ENCODE peak calls at places on chromosome 18, in seven cellular contexts. J, Q, G, A, R, D and T are unnamed samples. For H3K79me1, the result is how much of the 10 kb centered on the place peaks cover.

GRCh38 chr18:35073186-35074105 is 32.2 kb downstream of the MAPRE2 start:
- DNase-seq in J (no peak), Q (peak), G (no peak), A (peak), R (no peak), D (no peak), T (peak)

GRCh38 chr18:45169610-45170009 is 445.7 kb upstream of the SLC14A2 start:
- DNase-seq in J (no peak), Q (peak), G (no peak), A (peak), R (no peak), D (no peak), T (peak)

GRCh38 chr18:24015897-24016631 is 1.5 kb downstream of the TTC39C start:
- DNase-seq in J (peak), Q (no peak), G (no peak), A (no peak), R (no peak), D (no peak), T (no peak)

GRCh38 chr18:37631422-37631821 is 65.8 kb upstream of the CELF4 start:
- DNase-seq in J (no peak), Q (no peak), G (no peak), A (no peak), R (no peak), D (no peak), T (no peak)

GRCh38 chr18:63158676-63159291 is 160.8 kb downstream of the BCL2 start:
- DNase-seq in J (no peak), Q (no peak), G (no peak), A (no peak), R (no peak), D (no peak), T (no peak)

GRCh38 chr18:5588529-5588928 is 44.7 kb upstream of the EPB41L3 start:
- DNase-seq in J (no peak), Q (no peak), G (no peak), A (no peak), R (no peak), D (no peak), T (no peak)

GRCh38 chr18:29383311-29384273 is 1206.7 kb upstream of the CDH2 start:
- DNase-seq in J (no peak), Q (peak), G (no peak), A (peak), R (no peak), D (no peak), T (no peak)

GRCh38 chr18:24595556-24595955 is 135.1 kb downstream of the HRH4 start:
- DNase-seq in J (no peak), Q (no peak), G (no peak), A (no peak), R (no peak), D (no peak), T (no peak)

GRCh38 chr18:46246101-46246500 is 141.9 kb downstream of the HAUS1 start:
- DNase-seq in J (peak), Q (no peak), G (no peak), A (no peak), R (no peak), D (no peak), T (no peak)

GRCh38 chr18:49399003-49399402 is 61.4 kb downstream of the DYM start:
- DNase-seq in J (no peak), Q (peak), G (no peak), A (peak), R (no peak), D (no peak), T (peak)

GRCh38 chr18:21672868-21673267 is 31.7 kb downstream of the ABHD3 start:
- DNase-seq in J (no peak), Q (peak), G (no peak), A (no peak), R (no peak), D (no peak), T (peak)

GRCh38 chr18:24704921-24705620 is 244.6 kb downstream of the HRH4 start:
- DNase-seq in J (no peak), Q (peak), G (no peak), A (peak), R (no peak), D (no peak), T (no peak)

GRCh38 chr18:31592520-31593157 is 962 bp downstream of the TTR start:
- DNase-seq in J (no peak), Q (no peak), G (no peak), A (no peak), R (no peak), D (no peak), T (no peak)

GRCh38 chr18:36769611-36770314 is 59.0 kb downstream of the TPGS2 start:
- DNase-seq in J (peak), Q (no peak), G (peak), A (no peak), R (peak), D (no peak), T (peak)

GRCh38 chr18:33839452-33840225 is 261.6 kb downstream of the ASXL3 start:
- DNase-seq in J (peak), Q (peak), G (peak), A (peak), R (no peak), D (no peak), T (no peak)

GRCh38 chr18:980586-980985 is 75.9 kb downstream of the ADCYAP1 start:
- DNase-seq in J (no peak), Q (no peak), G (no peak), A (no peak), R (no peak), D (no peak), T (no peak)

GRCh38 chr18:63438181-63438580 is 15.9 kb upstream of the VPS4B start:
- DNase-seq in J (no peak), Q (no peak), G (no peak), A (no peak), R (no peak), D (no peak), T (no peak)

GRCh38 chr18:10241571-10241970 is 212.9 kb upstream of the APCDD1 start:
- DNase-seq in J (no peak), Q (no peak), G (no peak), A (no peak), R (no peak), D (no peak), T (no peak)
- H2BK120ac ChIP-seq in J (no peak), Q (no peak), G (no peak), A (no peak), R (no peak), D (no peak), T (no peak)

GRCh38 chr18:3111523-3112240 is 98.7 kb upstream of the LPIN2 start:
- DNase-seq in J (no peak), Q (no peak), G (no peak), A (no peak), R (no peak), D (no peak), T (peak)

GRCh38 chr18:3115430-3116025 is 102.6 kb upstream of the LPIN2 start:
- DNase-seq in J (peak), Q (no peak), G (no peak), A (no peak), R (no peak), D (no peak), T (no peak)

GRCh38 chr18:3114026-3114425 is 101.1 kb upstream of the LPIN2 start:
- DNase-seq in J (no peak), Q (no peak), G (no peak), A (no peak), R (no peak), D (no peak), T (no peak)

GRCh38 chr18:3117493-3118192 is 102.1 kb downstream of the MYOM1 start:
- DNase-seq in J (no peak), Q (no peak), G (no peak), A (no peak), R (no peak), D (no peak), T (peak)

DNA sequence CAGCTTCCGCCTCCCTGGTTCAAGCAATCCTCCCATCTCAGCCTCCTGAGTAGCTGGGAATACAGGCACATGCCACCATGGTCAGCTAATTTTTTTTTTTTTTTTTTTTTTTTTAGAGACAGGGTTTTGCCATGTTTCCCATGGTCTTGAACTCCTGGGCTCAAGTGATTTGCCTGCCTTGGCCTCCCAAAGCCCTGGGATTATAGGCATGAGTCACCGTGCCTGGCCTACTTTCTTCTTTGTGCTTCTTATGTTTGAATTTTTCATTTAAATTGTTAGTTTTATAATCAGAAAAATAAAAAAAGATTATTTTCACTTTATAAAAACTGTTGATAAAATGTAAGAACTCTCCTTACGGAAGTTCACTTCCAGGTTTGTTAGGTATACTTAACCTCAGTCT is 101.5 kb upstream of the LPIN2 start:
- DNase-seq in J (no peak), Q (no peak), G (no peak), A (no peak), R (no peak), D (no peak), T (no peak)
- H3K79me1 ChIP-seq in J (under half), Q (under half), G (under half), A (under half), R (under half), D (under half), T (under half)

GRCh38 chr18:76988827-76989646 is 143.5 kb downstream of the MBP start:
- DNase-seq in J (no peak), Q (no peak), G (no peak), A (no peak), R (no peak), D (no peak), T (no peak)
- H3K27ac ChIP-seq in J (no peak), Q (no peak), G (no peak), A (no peak), R (no peak), D (no peak), T (no peak)

GRCh38 chr18:3069671-3070433 is 56.9 kb upstream of the LPIN2 start:
- DNase-seq in J (no peak), Q (no peak), G (no peak), A (no peak), R (no peak), D (no peak), T (no peak)
- H2BK120ac ChIP-seq in J (no peak), Q (no peak), G (no peak), A (no peak), R (no peak), D (no peak), T (no peak)

GRCh38 chr18:60676807-60677206 is 304.2 kb upstream of the MC4R start:
- DNase-seq in J (peak), Q (no peak), G (no peak), A (no peak), R (peak), D (no peak), T (peak)
- H3K79me1 ChIP-seq in J (under half), Q (under half), G (under half), A (under half), R (under half), D (under half), T (under half)

DNA sequence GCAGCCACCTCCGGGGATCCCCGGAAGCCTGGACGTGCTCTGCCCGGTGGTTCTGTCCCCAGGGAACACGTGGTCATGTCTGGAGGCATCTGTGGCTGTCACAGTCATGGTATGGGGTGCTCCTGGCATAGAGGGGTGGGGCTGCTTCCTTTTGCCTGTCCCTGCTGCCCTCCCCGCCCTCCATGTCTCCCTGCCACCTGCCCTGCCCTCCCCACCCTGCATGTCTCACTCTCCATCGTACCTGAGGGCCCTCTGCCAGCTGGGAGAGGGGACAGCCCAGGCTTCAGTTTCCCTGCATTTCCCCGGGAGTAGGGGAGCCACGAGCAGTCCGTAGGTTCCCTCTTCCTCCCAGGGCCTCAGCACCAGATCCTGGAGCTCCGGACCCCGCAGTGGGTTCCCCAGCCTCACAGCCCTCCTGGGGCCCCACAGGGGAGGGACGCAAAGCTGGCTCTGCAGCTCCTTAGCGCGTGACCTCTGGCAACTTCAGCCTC is 90.0 kb upstream of the CTDP1 start:
- DNase-seq in J (no peak), Q (no peak), G (no peak), A (no peak), R (no peak), D (no peak), T (no peak)
- H3K27ac ChIP-seq in J (no peak), Q (no peak), G (no peak), A (no peak), R (no peak), D (no peak), T (no peak)

DNA sequence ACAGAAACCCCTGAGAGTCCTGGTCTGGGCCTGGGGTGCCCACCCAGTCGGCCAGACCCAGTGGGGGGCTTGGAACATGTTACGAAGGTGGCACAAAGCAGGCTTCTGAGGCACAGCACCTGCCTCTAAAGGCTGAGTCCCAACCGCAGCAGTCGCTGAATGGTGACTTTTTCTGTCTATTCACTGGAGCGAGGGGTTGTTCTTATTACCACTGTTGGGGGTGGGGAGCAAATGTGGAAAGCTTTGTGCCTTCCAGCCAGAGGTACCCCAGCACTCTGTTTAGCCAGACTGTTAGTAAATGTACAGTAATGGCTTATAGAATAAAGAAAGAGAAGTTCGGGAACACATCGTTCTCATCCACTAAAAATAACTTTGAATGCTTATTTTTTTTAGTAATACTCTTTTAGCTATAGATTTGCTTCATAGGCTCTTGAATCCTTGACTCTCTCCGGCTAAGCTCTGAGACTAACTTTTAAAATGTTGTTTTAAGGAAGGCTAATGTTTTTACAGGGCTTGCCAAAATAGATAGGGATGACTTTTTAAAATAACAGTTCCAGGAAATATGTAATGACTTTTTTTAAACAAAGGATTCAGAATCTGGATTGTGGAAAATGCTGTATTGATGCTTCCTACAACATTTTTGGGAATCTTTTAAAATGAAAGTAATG is 23.4 kb upstream of the PTPN2 start:
- DNase-seq in J (no peak), Q (peak), G (no peak), A (no peak), R (no peak), D (no peak), T (no peak)
- H2BK120ac ChIP-seq in J (no peak), Q (peak), G (no peak), A (no peak), R (no peak), D (no peak), T (no peak)

GRCh38 chr18:70046796-70047195 is 99.1 kb upstream of the CD226 start:
- DNase-seq in J (peak), Q (no peak), G (no peak), A (no peak), R (no peak), D (no peak), T (no peak)

GRCh38 chr18:70046207-70046606 is 98.5 kb upstream of the CD226 start:
- DNase-seq in J (no peak), Q (no peak), G (no peak), A (no peak), R (no peak), D (no peak), T (no peak)

GRCh38 chr18:70047931-70048603 is 100.4 kb upstream of the CD226 start:
- DNase-seq in J (no peak), Q (peak), G (no peak), A (peak), R (no peak), D (no peak), T (no peak)

GRCh38 chr18:70041459-70042020 is 93.9 kb upstream of the CD226 start:
- DNase-seq in J (no peak), Q (no peak), G (no peak), A (no peak), R (no peak), D (no peak), T (no peak)

DNA sequence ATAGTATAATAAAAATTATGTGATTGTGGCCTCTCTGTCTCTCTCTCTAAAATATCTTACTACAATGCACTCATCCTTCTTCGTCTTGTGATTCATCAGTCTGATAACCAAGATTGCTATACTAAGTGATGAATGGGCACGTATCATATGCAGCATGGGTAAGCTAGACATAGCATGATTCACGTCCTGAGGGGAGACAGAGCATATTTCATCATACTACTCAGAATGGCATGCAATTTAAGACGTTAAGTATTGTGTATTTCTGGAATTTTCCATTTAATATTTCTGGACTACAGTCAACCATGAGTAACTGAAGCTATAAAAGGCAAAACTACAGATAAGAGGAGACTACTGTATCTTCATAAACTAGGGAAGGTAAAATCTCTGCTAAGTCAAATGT is 97.0 kb upstream of the CD226 start:
- DNase-seq in J (no peak), Q (peak), G (no peak), A (peak), R (no peak), D (no peak), T (peak)
- H3K79me1 ChIP-seq in J (under half), Q (under half), G (under half), A (under half), R (under half), D (under half), T (under half)

GRCh38 chr18:71678144-71678543 is 866.0 kb downstream of the CBLN2 start:
- DNase-seq in J (no peak), Q (no peak), G (no peak), A (no peak), R (no peak), D (no peak), T (no peak)

DNA sequence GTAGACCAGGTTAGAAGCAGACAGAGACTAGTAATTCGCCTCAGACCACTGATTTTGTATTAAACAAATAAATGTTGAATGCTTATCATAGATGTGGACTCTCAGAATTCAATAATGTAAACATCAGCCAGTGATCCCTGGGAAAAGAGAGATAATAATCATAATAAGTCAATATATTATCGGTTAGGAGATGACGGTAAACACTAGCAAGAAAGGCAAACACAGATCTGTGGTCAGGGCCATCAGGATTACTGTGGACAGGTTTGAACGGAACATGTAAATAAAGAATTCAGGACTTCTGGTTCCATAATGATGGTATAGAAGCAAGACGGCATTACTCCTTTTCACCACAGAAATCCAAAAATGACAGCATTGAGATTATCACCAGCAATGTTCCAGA is 861.6 kb downstream of the CBLN2 start:
- DNase-seq in J (no peak), Q (no peak), G (no peak), A (no peak), R (no peak), D (no peak), T (no peak)
- H3K27ac ChIP-seq in J (no peak), Q (no peak), G (no peak), A (no peak), R (no peak), D (no peak), T (no peak)

GRCh38 chr18:6878881-6879280 is 149.4 kb downstream of the ARHGAP28 start:
- DNase-seq in J (no peak), Q (no peak), G (no peak), A (no peak), R (no peak), D (no peak), T (no peak)

GRCh38 chr18:6879508-6880195 is 150.1 kb downstream of the ARHGAP28 start:
- DNase-seq in J (no peak), Q (no peak), G (no peak), A (no peak), R (no peak), D (no peak), T (peak)

GRCh38 chr18:6875764-6876163 is 146.2 kb downstream of the ARHGAP28 start:
- DNase-seq in J (no peak), Q (no peak), G (no peak), A (no peak), R (no peak), D (no peak), T (no peak)

GRCh38 chr18:6876646-6877045 is 147.1 kb downstream of the ARHGAP28 start:
- DNase-seq in J (no peak), Q (peak), G (no peak), A (peak), R (no peak), D (no peak), T (no peak)

GRCh38 chr18:6877288-6877687 is 147.8 kb downstream of the ARHGAP28 start:
- DNase-seq in J (no peak), Q (no peak), G (no peak), A (no peak), R (no peak), D (no peak), T (no peak)
- H2BK120ac ChIP-seq in J (no peak), Q (no peak), G (no peak), A (no peak), R (no peak), D (no peak), T (no peak)